ENCODE peak calls at places on chromosomes 11 and 22, in ten cellular contexts. H is sigmoid colon, N is skeletal muscle cell, C is AG10803, K is mesenchymal stem cell, F is adrenal gland, S is iPS DF 6.9, Y is cardiac muscle cell, R is mesendoderm, O is right cardiac atrium. D is an unnamed sample.

GRCh38 chr11:32312865-32313403 is 122.4 kb downstream of the WT1 start:
- DNase-seq in H (no peak), N (no peak), C (peak), K (peak), F (peak), S (no peak), Y (peak), R (peak), O (peak), D (peak)

GRCh38 chr11:17506942-17507341 is 30.3 kb upstream of the ABCC8 start:
- DNase-seq in H (no peak), N (no peak), C (no peak), K (no peak), F (no peak), S (no peak), Y (no peak), R (no peak), O (no peak), D (no peak)

GRCh38 chr11:115463606-115464005 is 40.6 kb downstream of the CADM1 start:
- DNase-seq in H (no peak), N (no peak), C (no peak), K (no peak), F (no peak), S (no peak), Y (no peak), R (peak), O (no peak), D (no peak)

GRCh38 chr11:104572279-104572678 is 326.0 kb downstream of the CASP12 start:
- DNase-seq in H (no peak), N (no peak), C (no peak), K (no peak), F (no peak), S (no peak), Y (no peak), R (no peak), O (no peak), D (peak)

GRCh38 chr22:38707984-38708383 is 2.2 kb downstream of the GTPBP1 start:
- DNase-seq in H (no peak), N (no peak), C (no peak), K (no peak), F (no peak), S (no peak), Y (no peak), R (no peak), O (no peak), D (no peak)

GRCh38 chr22:47249370-47249928 is 487.0 kb downstream of the TBC1D22A start:
- DNase-seq in H (no peak), N (no peak), C (no peak), K (no peak), F (no peak), S (no peak), Y (no peak), R (no peak), O (no peak), D (no peak)

GRCh38 chr22:21587803-21588611 is 20.5 kb downstream of the UBE2L3 start:
- DNase-seq in H (no peak), N (no peak), C (peak), K (peak), F (no peak), S (no peak), Y (no peak), R (no peak), O (no peak), D (peak)

GRCh38 chr22:22928666-22929380 is 41.2 kb downstream of the IGLL5 start:
- DNase-seq in H (no peak), N (no peak), C (peak), K (no peak), F (no peak), S (no peak), Y (no peak), R (peak), O (peak), D (peak)

GRCh38 chr22:47401976-47402770 is 639.7 kb downstream of the TBC1D22A start:
- DNase-seq in H (no peak), N (no peak), C (peak), K (no peak), F (no peak), S (no peak), Y (no peak), R (no peak), O (no peak), D (peak)

GRCh38 chr11:19604679-19605375 is 107.8 kb upstream of the NAV2 start:
- DNase-seq in H (no peak), N (no peak), C (no peak), K (no peak), F (no peak), S (no peak), Y (no peak), R (no peak), O (no peak), D (no peak)

GRCh38 chr11:25520459-25520858 is 811.5 kb upstream of the ANO3 start:
- DNase-seq in H (no peak), N (no peak), C (no peak), K (no peak), F (no peak), S (no peak), Y (no peak), R (no peak), O (no peak), D (no peak)

GRCh38 chr11:34650528-34650927 is 29.6 kb downstream of the EHF start:
- DNase-seq in H (no peak), N (peak), C (no peak), K (no peak), F (no peak), S (no peak), Y (no peak), R (no peak), O (no peak), D (peak)

GRCh38 chr11:68575025-68575665 is 109.2 kb upstream of the GAL start:
- DNase-seq in H (no peak), N (no peak), C (no peak), K (peak), F (no peak), S (no peak), Y (no peak), R (no peak), O (no peak), D (peak)

GRCh38 chr22:50007057-50007511 is 5.5 kb downstream of the IL17REL start:
- DNase-seq in H (no peak), N (no peak), C (no peak), K (no peak), F (no peak), S (no peak), Y (no peak), R (no peak), O (no peak), D (no peak)

GRCh38 chr11:70824590-70825300 is 426.4 kb downstream of the CTTN start:
- DNase-seq in H (no peak), N (no peak), C (no peak), K (no peak), F (no peak), S (no peak), Y (no peak), R (peak), O (no peak), D (no peak)

GRCh38 chr11:63427971-63428508 is 58.5 kb downstream of the SLC22A9 start:
- DNase-seq in H (no peak), N (no peak), C (no peak), K (no peak), F (no peak), S (no peak), Y (no peak), R (peak), O (no peak), D (no peak)

GRCh38 chr11:14228356-14228755 is 130.6 kb downstream of the RRAS2 start:
- DNase-seq in H (no peak), N (no peak), C (no peak), K (no peak), F (no peak), S (no peak), Y (no peak), R (no peak), O (no peak), D (no peak)

GRCh38 chr22:26671317-26672059 is 14.1 kb downstream of the MIAT start:
- DNase-seq in H (peak), N (no peak), C (no peak), K (no peak), F (no peak), S (no peak), Y (no peak), R (no peak), O (peak), D (no peak)

GRCh38 chr11:612201-612960 is 3.4 kb downstream of the IRF7 start:
- DNase-seq in H (no peak), N (no peak), C (peak), K (peak), F (no peak), S (no peak), Y (no peak), R (peak), O (no peak), D (peak)

GRCh38 chr11:125079151-125079877 is 16.2 kb downstream of the SLC37A2 start:
- DNase-seq in H (no peak), N (no peak), C (no peak), K (no peak), F (no peak), S (no peak), Y (no peak), R (no peak), O (no peak), D (peak)

GRCh38 chr11:36015806-36016205 is 71.9 kb downstream of the LDLRAD3 start:
- DNase-seq in H (peak), N (no peak), C (no peak), K (no peak), F (peak), S (no peak), Y (no peak), R (peak), O (peak), D (no peak)

GRCh38 chr11:130648601-130649000 is 200.2 kb downstream of the ADAMTS15 start:
- DNase-seq in H (peak), N (no peak), C (no peak), K (no peak), F (peak), S (no peak), Y (no peak), R (no peak), O (peak), D (no peak)

GRCh38 chr22:46660604-46661201 is 40.5 kb downstream of the GRAMD4 start:
- DNase-seq in H (no peak), N (no peak), C (no peak), K (no peak), F (no peak), S (no peak), Y (no peak), R (no peak), O (peak), D (no peak)

GRCh38 chr11:130549393-130549999 is 101.1 kb downstream of the ADAMTS15 start:
- DNase-seq in H (no peak), N (no peak), C (no peak), K (no peak), F (no peak), S (no peak), Y (no peak), R (peak), O (no peak), D (peak)

GRCh38 chr11:120514541-120515121 is 3.1 kb downstream of the GRIK4 start:
- DNase-seq in H (peak), N (no peak), C (no peak), K (no peak), F (no peak), S (no peak), Y (no peak), R (no peak), O (no peak), D (no peak)

GRCh38 chr22:19878461-19879247 is 24.0 kb upstream of the GNB1L start:
- DNase-seq in H (peak), N (no peak), C (peak), K (no peak), F (peak), S (no peak), Y (no peak), R (no peak), O (peak), D (peak)

GRCh38 chr11:125281831-125282595 is 117.5 kb downstream of the PKNOX2 start:
- DNase-seq in H (no peak), N (no peak), C (no peak), K (no peak), F (no peak), S (no peak), Y (no peak), R (peak), O (no peak), D (no peak)

GRCh38 chr11:107857550-107858216 is 904 bp downstream of the SLC35F2 start:
- DNase-seq in H (peak), N (no peak), C (peak), K (peak), F (no peak), S (no peak), Y (peak), R (peak), O (no peak), D (peak)

GRCh38 chr22:45190473-45190872 is 26.7 kb downstream of the NUP50 start:
- DNase-seq in H (no peak), N (no peak), C (no peak), K (no peak), F (no peak), S (no peak), Y (no peak), R (no peak), O (no peak), D (no peak)

GRCh38 chr11:8231979-8232378 is 31.7 kb downstream of the LMO1 start:
- DNase-seq in H (no peak), N (no peak), C (no peak), K (no peak), F (no peak), S (no peak), Y (no peak), R (no peak), O (no peak), D (no peak)

GRCh38 chr22:43000441-43001175 is 14.3 kb downstream of the PACSIN2 start:
- DNase-seq in H (peak), N (no peak), C (peak), K (peak), F (peak), S (no peak), Y (no peak), R (no peak), O (no peak), D (no peak)

GRCh38 chr11:45669146-45669545 is 3.7 kb upstream of the CHST1 start:
- DNase-seq in H (peak), N (no peak), C (no peak), K (no peak), F (no peak), S (no peak), Y (no peak), R (no peak), O (no peak), D (no peak)

GRCh38 chr11:69578167-69578566 is 62.8 kb upstream of the CCND1 start:
- DNase-seq in H (no peak), N (no peak), C (no peak), K (no peak), F (no peak), S (no peak), Y (no peak), R (no peak), O (no peak), D (no peak)

GRCh38 chr11:3855808-3856491 is 486 bp downstream of the STIM1 start:
- DNase-seq in H (peak), N (no peak), C (peak), K (peak), F (peak), S (no peak), Y (peak), R (peak), O (peak), D (no peak)
- H3K4me3 ChIP-seq in H (peak), N (peak), C (peak), K (peak), F (peak), S (peak), Y (peak), R (peak), O (peak), D (peak)

DNA sequence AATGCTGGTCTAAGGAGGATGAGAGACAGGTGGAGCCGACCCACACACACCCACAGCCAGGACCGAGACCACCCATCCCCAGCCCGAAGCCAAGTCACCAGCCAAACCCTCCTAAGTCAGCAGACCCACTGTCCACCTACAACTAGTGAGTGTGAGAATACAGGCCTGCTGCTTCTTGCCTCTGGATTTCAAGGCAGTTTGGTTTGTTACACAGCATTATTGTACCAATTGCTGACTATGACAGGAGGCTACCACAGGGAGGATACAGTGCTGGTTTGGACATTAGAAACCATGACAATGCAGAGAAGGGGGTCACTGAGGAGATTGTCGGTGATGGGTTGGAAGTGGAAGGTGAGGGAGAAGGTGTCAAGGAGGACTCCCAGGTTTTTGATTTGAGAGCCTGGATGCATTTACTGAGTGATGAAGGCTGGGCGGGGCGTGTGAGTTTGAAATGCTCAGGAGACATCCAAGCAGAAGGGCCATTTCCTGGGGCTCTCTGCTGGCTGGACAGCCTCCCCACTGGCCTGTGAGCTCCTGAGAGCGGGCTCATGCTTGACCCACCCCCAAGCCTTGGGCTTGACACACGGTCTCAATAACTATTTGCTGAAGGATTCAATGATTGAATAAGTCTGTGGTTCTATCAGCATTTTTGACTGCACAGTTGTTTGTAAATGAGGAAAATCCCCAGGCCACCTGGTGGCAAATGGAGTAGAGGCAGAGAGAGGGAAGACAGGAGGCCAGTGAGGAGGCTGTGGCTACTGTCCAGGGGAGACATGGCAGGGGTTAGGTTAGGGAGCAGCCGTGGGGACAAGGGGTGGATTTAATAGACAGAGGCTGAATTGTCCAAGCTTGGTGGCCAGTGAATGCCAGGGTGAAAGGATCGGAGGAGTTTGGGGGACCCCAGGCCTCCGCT is 9.4 kb upstream of the SSTR3 start:
- DNase-seq in H (no peak), N (no peak), C (no peak), K (no peak), F (no peak), S (no peak), Y (no peak), R (no peak), O (no peak), D (no peak)
- H3K4me3 ChIP-seq in H (no peak), N (no peak), C (no peak), K (no peak), F (no peak), S (no peak), Y (no peak), R (no peak), O (no peak), D (no peak)

DNA sequence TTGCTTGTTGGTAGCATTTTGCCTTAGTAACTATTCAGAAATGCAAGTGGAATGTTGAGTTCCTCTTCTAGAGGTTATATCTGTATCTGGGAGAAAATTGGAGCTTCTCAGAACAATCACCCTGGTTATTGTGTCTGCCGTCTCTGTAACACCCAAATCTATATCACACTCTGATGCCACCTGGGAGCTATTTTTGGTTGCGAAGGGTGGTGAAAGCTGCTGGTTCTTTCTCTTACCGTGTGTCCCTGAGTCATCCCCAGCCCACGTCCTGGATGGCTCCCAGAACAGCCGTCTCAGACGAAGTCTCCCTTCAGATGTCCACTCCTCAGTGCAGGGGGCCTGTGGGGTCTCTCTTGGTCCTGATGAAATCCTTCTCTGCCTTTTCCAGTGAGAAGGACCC is 83.5 kb downstream of the C22orf31 start:
- DNase-seq in H (no peak), N (no peak), C (no peak), K (peak), F (peak), S (no peak), Y (peak), R (no peak), O (no peak), D (peak)
- H3K4me3 ChIP-seq in H (no peak), N (no peak), C (no peak), K (no peak), F (no peak), S (no peak), Y (no peak), R (no peak), O (no peak), D (peak)

GRCh38 chr11:6497069-6497839 is at the start of gene DNHD1:
- DNase-seq in H (peak), N (no peak), C (no peak), K (no peak), F (no peak), S (no peak), Y (no peak), R (peak), O (peak), D (no peak)
- H3K4me3 ChIP-seq in H (peak), N (no peak), C (no peak), K (no peak), F (no peak), S (no peak), Y (no peak), R (no peak), O (no peak), D (no peak)